ENCODE peak calls at places on chromosomes 7 and 10, in six cellular contexts. D is GM03348, U is aorta, J is AML-193, G is putamen, R is kidney epithelial cell. I is an unnamed sample.

GRCh38 chr7:105277341-105277740 is 111.4 kb downstream of the SRPK2 start:
- DNase-seq in D (no peak), U (no peak), J (no peak), G (no peak), R (peak), I (no peak)

GRCh38 chr7:157801971-157802675 is 465.3 kb downstream of the DNAJB6 start:
- DNase-seq in D (no peak), U (peak), J (no peak), G (no peak), R (no peak), I (no peak)

GRCh38 chr7:124840435-124840834 is 74.8 kb upstream of the GPR37 start:
- DNase-seq in D (no peak), U (no peak), J (no peak), G (peak), R (no peak), I (peak)

GRCh38 chr10:104502907-104503306 is 138.2 kb upstream of the SORCS3 start:
- DNase-seq in D (no peak), U (no peak), J (no peak), G (no peak), R (no peak), I (no peak)

GRCh38 chr7:92586403-92586802 is 3.8 kb downstream of the FAM133B start:
- DNase-seq in D (peak), U (no peak), J (peak), G (no peak), R (no peak), I (no peak)

GRCh38 chr10:15745748-15746147 is 26.0 kb upstream of the ITGA8 start:
- DNase-seq in D (peak), U (no peak), J (no peak), G (no peak), R (no peak), I (no peak)

GRCh38 chr10:60944159-60944909 is at the start of gene RHOBTB1:
- DNase-seq in D (peak), U (peak), J (peak), G (peak), R (peak), I (peak)

GRCh38 chr7:107318523-107319160 is 149.8 kb downstream of the HBP1 start:
- DNase-seq in D (no peak), U (no peak), J (no peak), G (no peak), R (no peak), I (no peak)

GRCh38 chr7:138982204-138982623 is 1.0 kb upstream of the KIAA1549 start:
- DNase-seq in D (no peak), U (no peak), J (no peak), G (no peak), R (no peak), I (no peak)

GRCh38 chr7:102412548-102412947 is 16.4 kb downstream of the PRKRIP1 start:
- DNase-seq in D (peak), U (no peak), J (no peak), G (no peak), R (no peak), I (no peak)

GRCh38 chr10:128032466-128032865 is 93.8 kb downstream of the MKI67 start:
- DNase-seq in D (no peak), U (no peak), J (no peak), G (no peak), R (no peak), I (no peak)

GRCh38 chr10:4652111-4653010 is 173.6 kb upstream of the AKR1E2 start:
- DNase-seq in D (no peak), U (no peak), J (no peak), G (no peak), R (no peak), I (no peak)

GRCh38 chr7:28070311-28071055 is 110.1 kb downstream of the JAZF1 start:
- DNase-seq in D (peak), U (no peak), J (no peak), G (no peak), R (no peak), I (no peak)

GRCh38 chr10:78371118-78371517 is 337.5 kb downstream of the RPS24 start:
- DNase-seq in D (no peak), U (peak), J (no peak), G (no peak), R (no peak), I (no peak)

GRCh38 chr10:114680557-114681117 is 22.6 kb upstream of the ABLIM1 start:
- DNase-seq in D (no peak), U (no peak), J (no peak), G (no peak), R (no peak), I (no peak)

GRCh38 chr10:34580643-34581042 is 234.5 kb downstream of the PARD3 start:
- DNase-seq in D (peak), U (no peak), J (no peak), G (no peak), R (no peak), I (no peak)

GRCh38 chr10:71799112-71799511 is 25.8 kb upstream of the VSIR start:
- DNase-seq in D (no peak), U (no peak), J (no peak), G (no peak), R (no peak), I (no peak)

GRCh38 chr7:16929146-16929762 is 47.5 kb upstream of the AGR3 start:
- DNase-seq in D (no peak), U (no peak), J (peak), G (no peak), R (no peak), I (no peak)

GRCh38 chr10:110497438-110498086 is at the start of gene DUSP5:
- DNase-seq in D (peak), U (peak), J (peak), G (peak), R (peak), I (peak)

GRCh38 chr10:59857049-59857448 is 49.3 kb downstream of the CCDC6 start:
- DNase-seq in D (peak), U (no peak), J (no peak), G (no peak), R (no peak), I (no peak)

GRCh38 chr10:3180361-3180760 is 7.8 kb upstream of the PITRM1 start:
- DNase-seq in D (no peak), U (no peak), J (no peak), G (no peak), R (no peak), I (no peak)

I was measured in globus pallidus.